ENCODE peak calls at places on chromosomes 6 and 20, in four cellular contexts. N is cardiac muscle cell, H is uterus, Z is fibroblast of lung. I is an unnamed sample.

GRCh38 chr20:20079102-20079784 is 26.9 kb downstream of the CFAP61 start:
- DNase-seq in H (no peak), N (no peak), Z (no peak), I (no peak)

GRCh38 chr6:111565316-111566221 is 40.1 kb downstream of the TRAF3IP2 start:
- DNase-seq in N (no peak), H (peak), Z (no peak), I (no peak)

GRCh38 chr6:129041563-129041962 is 158.6 kb downstream of the LAMA2 start:
- DNase-seq in H (no peak), N (no peak), Z (no peak), I (no peak)

GRCh38 chr20:19828233-19828632 is 70.2 kb downstream of the RIN2 start:
- DNase-seq in H (no peak), N (peak), Z (peak), I (no peak)

GRCh38 chr6:52077961-52078613 is 9.3 kb downstream of the PKHD1 start:
- DNase-seq in H (no peak), N (no peak), Z (no peak), I (no peak)

GRCh38 chr20:61047515-61047914 is 204.5 kb upstream of the CDH4 start:
- DNase-seq in Z (no peak), N (no peak), H (no peak), I (no peak)

GRCh38 chr6:89745728-89746127 is 73.9 kb downstream of the MDN1 start:
- DNase-seq in Z (peak), N (no peak), H (no peak), I (no peak)

GRCh38 chr20:46715292-46715756 is 5.9 kb downstream of the SLC2A10 start:
- DNase-seq in Z (peak), N (no peak), H (peak), I (no peak)

GRCh38 chr6:22636450-22636849 is 67.1 kb downstream of the HDGFL1 start:
- DNase-seq in H (no peak), Z (no peak), N (no peak), I (no peak)

GRCh38 chr6:17971128-17972073 is 16.0 kb downstream of the KIF13A start:
- DNase-seq in Z (peak), N (no peak), H (peak), I (no peak)

GRCh38 chr20:62053465-62054196 is 12.1 kb downstream of the TAF4 start:
- DNase-seq in H (no peak), Z (no peak), N (no peak), I (no peak)

GRCh38 chr6:4125933-4126864 is 9.2 kb downstream of the ECI2 start:
- DNase-seq in H (peak), Z (peak), N (no peak), I (no peak)

GRCh38 chr20:21357851-21358250 is 39.5 kb downstream of the NKX2-4 start:
- DNase-seq in H (no peak), Z (no peak), N (no peak), I (no peak)

GRCh38 chr6:145875496-145876244 is 61.1 kb upstream of the FBXO30 start:
- DNase-seq in N (no peak), H (no peak), Z (no peak), I (no peak)

GRCh38 chr20:11755071-11755881 is 162.4 kb upstream of the BTBD3 start:
- DNase-seq in H (no peak), N (no peak), Z (no peak), I (no peak)

GRCh38 chr20:36299459-36299858 is 6.7 kb upstream of the DLGAP4 start:
- DNase-seq in Z (no peak), H (no peak), N (no peak), I (no peak)

GRCh38 chr6:26017567-26017966 is 55.0 kb downstream of the TRIM38 start:
- DNase-seq in Z (peak), H (peak), N (no peak), I (peak)

GRCh38 chr6:134830945-134831344 is 119.0 kb downstream of the ALDH8A1 start:
- DNase-seq in Z (no peak), H (no peak), N (no peak), I (no peak)

GRCh38 chr20:50551288-50551687 is 41.1 kb downstream of the PTPN1 start:
- DNase-seq in H (no peak), N (no peak), Z (no peak), I (no peak)

GRCh38 chr6:167662881-167663205 is 163.9 kb upstream of the AFDN start:
- DNase-seq in N (no peak), Z (no peak), H (no peak), I (no peak)

GRCh38 chr6:43579171-43579570 is 3.2 kb downstream of the POLH start:
- DNase-seq in H (no peak), Z (no peak), N (no peak), I (no peak)

GRCh38 chr6:105135056-105135455 is 44.8 kb downstream of the POPDC3 start:
- DNase-seq in N (peak), Z (peak), H (no peak), I (no peak)

GRCh38 chr6:32355018-32355417 is 16.7 kb downstream of the TSBP1 start:
- DNase-seq in Z (no peak), H (no peak), N (no peak), I (no peak)

DNA sequence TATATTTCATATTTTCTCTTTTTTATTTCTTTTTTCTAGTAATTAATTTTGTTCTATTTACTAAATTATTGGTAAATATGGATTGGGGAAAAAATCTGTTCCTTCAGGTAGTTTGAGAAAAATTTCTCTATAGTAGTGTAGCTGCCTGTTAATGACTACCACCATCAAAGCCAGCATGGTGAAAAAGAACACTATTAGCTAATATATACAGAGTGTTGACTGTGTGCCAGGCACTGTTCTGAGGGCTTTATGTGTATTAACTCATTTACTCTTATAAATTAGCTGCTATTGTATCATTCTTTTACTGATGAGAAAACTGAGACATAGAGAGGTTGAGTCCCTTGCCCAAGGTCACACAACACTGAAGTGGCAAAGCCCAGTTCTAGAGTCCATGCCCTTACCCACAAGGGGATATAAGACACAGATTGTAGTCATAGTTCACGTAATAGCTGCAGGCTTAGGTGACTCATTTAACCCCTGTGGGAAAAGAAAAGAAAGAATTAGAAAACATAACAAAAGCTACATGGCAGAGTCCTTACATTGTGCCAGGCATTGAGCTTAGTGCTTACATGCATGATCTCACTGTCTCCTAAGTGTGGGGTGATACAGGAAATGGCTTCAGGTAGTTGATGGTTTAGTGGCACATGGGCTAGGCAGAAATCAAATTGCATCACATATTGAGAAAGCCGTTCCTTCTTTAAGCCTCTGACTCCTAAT is 12.2 kb upstream of the AKIRIN2 start:
- DNase-seq in H (no peak), Z (peak), N (no peak), I (no peak)
- TF ChIP-seq CTCF in H (no peak), Z (no peak), N (no peak), I (no peak)

GRCh38 chr6:139597087-139597763 is 222.8 kb upstream of the CITED2 start:
- DNase-seq in Z (no peak), H (no peak), N (no peak), I (no peak)
- H3K27ac ChIP-seq in Z (peak), H (peak), N (peak), I (peak)

GRCh38 chr6:118551673-118552063 is 3.6 kb downstream of the PLN start:
- DNase-seq in Z (peak), N (no peak), H (no peak), I (no peak)

GRCh38 chr6:118548136-118548535 is at the start of gene PLN:
- DNase-seq in Z (no peak), N (peak), H (peak), I (no peak)

GRCh38 chr6:118554698-118555097 is 6.6 kb downstream of the PLN start:
- DNase-seq in N (no peak), H (no peak), Z (no peak), I (no peak)

GRCh38 chr6:118551063-118551672 is 3.1 kb downstream of the PLN start:
- DNase-seq in Z (peak), N (peak), H (no peak), I (no peak)

GRCh38 chr6:118553132-118553531 is 5.0 kb downstream of the PLN start:
- DNase-seq in H (no peak), N (no peak), Z (no peak), I (no peak)
- H3K4me3 ChIP-seq in H (no peak), N (peak), Z (no peak), I (peak)

GRCh38 chr6:78308025-78308424 is 559.3 kb upstream of the IRAK1BP1 start:
- DNase-seq in Z (no peak), H (no peak), N (peak), I (no peak)
- TF ChIP-seq CTCF in Z (no peak), H (no peak), N (no peak), I (no peak)

GRCh38 chr20:56234110-56234509 is 14.4 kb upstream of the MC3R start:
- DNase-seq in Z (no peak), N (no peak), H (no peak), I (no peak)

DNA sequence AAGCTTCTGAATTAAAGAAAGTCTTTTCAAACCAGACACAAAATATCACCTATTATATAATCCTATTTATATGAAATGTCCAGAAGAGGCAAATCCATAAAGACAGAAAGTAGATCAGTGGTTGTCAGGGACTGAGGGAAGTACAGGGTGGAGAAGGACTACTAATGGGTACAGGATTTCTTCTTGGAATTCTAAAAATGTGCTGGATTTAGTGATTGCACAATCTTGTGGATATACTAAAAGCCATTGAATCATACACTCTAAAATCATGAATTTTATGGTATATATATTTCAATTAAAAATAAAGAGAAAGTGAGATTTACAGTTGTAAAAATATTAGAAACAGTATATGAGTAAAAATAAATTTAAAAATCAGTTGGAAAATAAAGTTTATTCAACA is 18.7 kb upstream of the MC3R start:
- DNase-seq in N (no peak), H (no peak), Z (no peak), I (no peak)
- H3K27ac ChIP-seq in N (no peak), H (no peak), Z (no peak), I (no peak)